ENCODE peak calls at places on chromosomes 4 and X, in six cellular contexts. V, F, S, D, L and Q are unnamed samples.

GRCh38 chr4:4852591-4853362 is 6.7 kb upstream of the MSX1 start:
- DNase-seq in V (no peak), F (peak), S (peak), D (peak), L (peak), Q (no peak)

GRCh38 chrX:40579880-40580536 is 762 bp upstream of the ATP6AP2 start:
- DNase-seq in V (no peak), F (no peak), S (no peak), D (no peak), L (no peak), Q (no peak)

GRCh38 chr4:26024079-26024478 is 110.1 kb downstream of the SMIM20 start:
- DNase-seq in V (no peak), F (no peak), S (no peak), D (no peak), L (no peak), Q (no peak)

GRCh38 chrX:135295238-135295943 is 13.9 kb upstream of the ETDC start:
- DNase-seq in V (peak), F (peak), S (peak), D (peak), L (peak), Q (peak)

GRCh38 chr4:76012388-76012801 is 5.1 kb upstream of the CXCL9 start:
- DNase-seq in V (no peak), F (peak), S (no peak), D (no peak), L (peak), Q (no peak)

GRCh38 chrX:97380200-97380599 is 496.5 kb downstream of the RPA4 start:
- DNase-seq in V (no peak), F (no peak), S (no peak), D (no peak), L (no peak), Q (no peak)

GRCh38 chr4:165088366-165088765 is 24.3 kb downstream of the TMEM192 start:
- DNase-seq in V (no peak), F (no peak), S (no peak), D (no peak), L (no peak), Q (no peak)

GRCh38 chrX:83145910-83146309 is 362.2 kb upstream of the POU3F4 start:
- DNase-seq in V (no peak), F (no peak), S (no peak), D (no peak), L (no peak), Q (no peak)

DNA sequence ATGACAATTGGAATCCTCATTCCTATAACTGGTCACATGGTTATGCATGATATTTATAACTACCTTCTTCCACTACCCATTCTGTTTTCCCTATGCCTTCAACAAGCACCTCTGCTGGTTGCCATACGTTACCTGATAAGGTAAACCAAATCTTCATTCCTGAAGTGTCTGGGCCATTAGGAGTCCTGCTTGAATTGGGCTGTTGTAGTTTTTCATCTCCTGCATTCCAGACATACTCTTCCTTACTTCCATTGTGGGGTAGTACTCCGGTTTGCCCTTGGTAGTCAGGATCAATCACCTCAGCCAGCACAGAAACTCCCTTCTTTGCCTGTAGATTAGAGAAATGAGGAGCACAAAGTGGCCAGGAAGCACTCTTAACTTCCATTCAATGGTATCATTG is 109.1 kb upstream of the LANCL3 start:
- DNase-seq in V (no peak), F (no peak), S (no peak), D (no peak), L (no peak), Q (no peak)
- H3K4me3 ChIP-seq in V (no peak), F (no peak), S (no peak), D (no peak), L (no peak), Q (no peak)

GRCh38 chr4:162943263-162943662 is 223.4 kb downstream of the NAF1 start:
- DNase-seq in V (no peak), F (no peak), S (no peak), D (no peak), L (no peak), Q (no peak)
- TF ChIP-seq CTCF in V (no peak), F (no peak), S (no peak), D (no peak), L (peak), Q (no peak)

DNA sequence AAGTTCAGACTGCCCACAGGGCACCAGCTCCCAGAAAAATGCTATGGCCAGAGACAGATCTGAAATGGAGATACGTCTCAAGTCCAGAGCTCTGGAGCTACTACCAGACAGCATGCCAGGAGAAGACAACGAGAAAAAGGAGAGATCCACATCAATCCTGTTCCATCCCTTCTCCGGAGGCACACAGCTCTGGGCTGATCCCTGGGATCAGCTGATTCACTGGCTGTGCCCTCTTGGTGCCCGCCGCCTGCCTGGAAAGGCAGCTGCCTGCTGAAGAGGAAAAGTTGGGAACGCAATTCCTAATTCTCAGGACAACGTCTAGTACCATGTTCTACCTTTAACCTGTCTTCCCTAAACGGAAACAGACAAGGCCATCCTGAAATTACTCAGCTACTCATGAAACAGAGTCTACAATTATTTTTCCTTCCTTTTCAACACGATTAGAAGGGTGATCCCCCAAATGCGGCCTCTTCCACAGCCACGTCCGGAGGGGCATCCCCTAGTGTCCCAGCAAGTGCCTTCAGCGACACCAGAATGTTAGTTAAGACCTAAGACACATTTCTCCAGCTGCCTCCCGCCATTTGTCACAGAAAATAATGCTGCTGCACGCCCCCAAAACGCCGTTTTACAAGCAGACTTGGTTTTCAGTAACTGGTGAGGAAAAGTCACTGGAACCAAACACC is 2.4 kb downstream of the ZFYVE28 start:
- DNase-seq in V (no peak), F (no peak), S (no peak), D (no peak), L (no peak), Q (no peak)
- H3K4me3 ChIP-seq in V (no peak), F (peak), S (peak), D (peak), L (no peak), Q (peak)

GRCh38 chr4:72280252-72280651 is 248.5 kb downstream of the NPFFR2 start:
- DNase-seq in V (no peak), F (no peak), S (no peak), D (no peak), L (no peak), Q (no peak)

GRCh38 chr4:72283357-72283756 is 251.6 kb downstream of the NPFFR2 start:
- DNase-seq in V (no peak), F (no peak), S (no peak), D (no peak), L (no peak), Q (no peak)

GRCh38 chr4:72290737-72291136 is 258.9 kb downstream of the NPFFR2 start:
- DNase-seq in V (no peak), F (no peak), S (no peak), D (no peak), L (no peak), Q (no peak)

DNA sequence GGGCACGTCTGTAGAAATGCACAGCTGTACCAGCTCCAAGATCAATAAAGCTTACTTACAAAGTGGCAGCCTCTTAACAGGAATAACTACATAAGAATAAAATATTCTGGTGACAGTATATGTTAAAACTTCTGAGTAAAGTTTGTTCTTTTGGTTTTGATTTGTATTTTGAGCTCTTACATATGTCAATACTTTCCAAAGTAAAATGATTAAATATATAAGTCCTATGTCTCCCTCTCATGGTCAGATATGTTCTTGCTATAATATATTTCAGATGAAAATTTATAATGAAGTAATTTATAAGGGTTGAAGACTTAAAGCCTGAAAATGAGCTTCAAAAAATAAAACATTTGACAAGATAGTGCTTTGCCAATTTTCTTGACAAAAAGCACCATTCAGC is 254.4 kb downstream of the NPFFR2 start:
- DNase-seq in V (no peak), F (peak), S (peak), D (no peak), L (peak), Q (no peak)
- TF ChIP-seq CTCF in V (no peak), F (peak), S (peak), D (no peak), L (no peak), Q (no peak)